ENCODE peak calls at places on chromosomes 12 and 14, in eight cellular contexts. One of them, this sample, is unnamed.
A peak's percentile ranks its signal among the peaks of the same experiment; 100 is the strongest.

GRCh38 chr12:26274441-26275312 is 79.3 kb downstream of the SSPN start:
- DNase-seq in SK-N-SH: peak; percentile 17
- DNase-seq in sigmoid colon: peak; percentile 95
- DNase-seq in stomach: peak; percentile 85
- DNase-seq in transverse colon: peak; percentile 78
- DNase-seq in A549: peak; percentile 98
- DNase-seq in upper lobe of left lung: peak; percentile 91
- DNase-seq in H1: no peak
- DNase-seq in this sample: peak; percentile 92

GRCh38 chr12:3604750-3605638 is 114.0 kb downstream of the PRMT8 start:
- DNase-seq in SK-N-SH: peak; percentile 79
- DNase-seq in sigmoid colon: peak; percentile 63
- DNase-seq in stomach: peak; percentile 61
- DNase-seq in transverse colon: peak; percentile 39
- DNase-seq in A549: no peak
- DNase-seq in upper lobe of left lung: no peak
- DNase-seq in H1: peak; percentile 60
- DNase-seq in this sample: no peak

GRCh38 chr12:106790020-106790419 is 15.5 kb downstream of the RIC8B start:
- DNase-seq in SK-N-SH: no peak
- DNase-seq in sigmoid colon: no peak
- DNase-seq in stomach: no peak
- DNase-seq in transverse colon: no peak
- DNase-seq in A549: no peak
- DNase-seq in upper lobe of left lung: no peak
- DNase-seq in H1: no peak
- DNase-seq in this sample: no peak

GRCh38 chr14:68440776-68441175 is 352.1 kb downstream of the ZFP36L1 start:
- DNase-seq in SK-N-SH: no peak
- DNase-seq in sigmoid colon: no peak
- DNase-seq in stomach: no peak
- DNase-seq in transverse colon: no peak
- DNase-seq in A549: peak; percentile 16
- DNase-seq in upper lobe of left lung: no peak
- DNase-seq in H1: no peak
- DNase-seq in this sample: no peak

GRCh38 chr14:99809376-99809775 is 16.2 kb downstream of the EML1 start:
- DNase-seq in SK-N-SH: peak; percentile 77
- DNase-seq in sigmoid colon: peak; percentile 95
- DNase-seq in stomach: no peak
- DNase-seq in transverse colon: peak; percentile 52
- DNase-seq in A549: no peak
- DNase-seq in upper lobe of left lung: no peak
- DNase-seq in H1: no peak
- DNase-seq in this sample: peak; percentile 63

GRCh38 chr12:96889273-96889933 is 17.7 kb upstream of the NEDD1 start:
- DNase-seq in SK-N-SH: no peak
- DNase-seq in sigmoid colon: no peak
- DNase-seq in stomach: no peak
- DNase-seq in transverse colon: no peak
- DNase-seq in A549: peak; percentile 22
- DNase-seq in upper lobe of left lung: no peak
- DNase-seq in H1: no peak
- DNase-seq in this sample: no peak

GRCh38 chr14:95313707-95314106 is 6.0 kb downstream of the CLMN start:
- DNase-seq in SK-N-SH: no peak
- DNase-seq in sigmoid colon: peak; percentile 92
- DNase-seq in stomach: peak; percentile 61
- DNase-seq in transverse colon: peak; percentile 77
- DNase-seq in A549: peak; percentile 67
- DNase-seq in upper lobe of left lung: peak; percentile 82
- DNase-seq in H1: no peak
- DNase-seq in this sample: no peak

GRCh38 chr14:93731753-93732152 is 56.5 kb downstream of the PRIMA1 start:
- DNase-seq in SK-N-SH: no peak
- DNase-seq in sigmoid colon: no peak
- DNase-seq in stomach: no peak
- DNase-seq in transverse colon: no peak
- DNase-seq in A549: no peak
- DNase-seq in upper lobe of left lung: peak; percentile 83
- DNase-seq in H1: no peak
- DNase-seq in this sample: no peak

GRCh38 chr12:65368071-65368470 is 89.6 kb downstream of the MSRB3 start:
- DNase-seq in SK-N-SH: no peak
- DNase-seq in sigmoid colon: no peak
- DNase-seq in stomach: no peak
- DNase-seq in transverse colon: no peak
- DNase-seq in A549: no peak
- DNase-seq in upper lobe of left lung: no peak
- DNase-seq in H1: no peak
- DNase-seq in this sample: no peak

GRCh38 chr12:12835378-12836145 is 22.4 kb downstream of the DDX47 start:
- DNase-seq in SK-N-SH: no peak
- DNase-seq in sigmoid colon: no peak
- DNase-seq in stomach: no peak
- DNase-seq in transverse colon: no peak
- DNase-seq in A549: peak; percentile 74
- DNase-seq in upper lobe of left lung: peak; percentile 67
- DNase-seq in H1: no peak
- DNase-seq in this sample: no peak

GRCh38 chr14:93536945-93537344 is 106.2 kb downstream of the UNC79 start:
- DNase-seq in SK-N-SH: peak; percentile 43
- DNase-seq in sigmoid colon: no peak
- DNase-seq in stomach: no peak
- DNase-seq in transverse colon: no peak
- DNase-seq in A549: peak; percentile 6
- DNase-seq in upper lobe of left lung: no peak
- DNase-seq in H1: peak; percentile 51
- DNase-seq in this sample: no peak

GRCh38 chr12:57543666-57544065 is 3.3 kb downstream of the DCTN2 start:
- DNase-seq in SK-N-SH: no peak
- DNase-seq in sigmoid colon: no peak
- DNase-seq in stomach: no peak
- DNase-seq in transverse colon: no peak
- DNase-seq in A549: no peak
- DNase-seq in upper lobe of left lung: no peak
- DNase-seq in H1: no peak
- DNase-seq in this sample: no peak

GRCh38 chr12:34301251-34302130 is 279.2 kb downstream of the ALG10 start:
- DNase-seq in SK-N-SH: no peak
- DNase-seq in sigmoid colon: peak; percentile 40
- DNase-seq in stomach: no peak
- DNase-seq in transverse colon: no peak
- DNase-seq in A549: no peak
- DNase-seq in upper lobe of left lung: no peak
- DNase-seq in H1: no peak
- DNase-seq in this sample: no peak
- H3K9me3 ChIP-seq in SK-N-SH: no peaks in the 10 kb centered on the region
- H3K9me3 ChIP-seq in sigmoid colon: no peaks in the 10 kb centered on the region
- H3K9me3 ChIP-seq in stomach: peaks cover 10% of the 10 kb centered on the region
- H3K9me3 ChIP-seq in transverse colon: peaks cover 10% of the 10 kb centered on the region
- H3K9me3 ChIP-seq in A549: no peaks in the 10 kb centered on the region
- H3K9me3 ChIP-seq in upper lobe of left lung: no peaks in the 10 kb centered on the region
- H3K9me3 ChIP-seq in H1: peaks cover 100% of the 10 kb centered on the region
- H3K9me3 ChIP-seq in this sample: no peaks in the 10 kb centered on the region

DNA sequence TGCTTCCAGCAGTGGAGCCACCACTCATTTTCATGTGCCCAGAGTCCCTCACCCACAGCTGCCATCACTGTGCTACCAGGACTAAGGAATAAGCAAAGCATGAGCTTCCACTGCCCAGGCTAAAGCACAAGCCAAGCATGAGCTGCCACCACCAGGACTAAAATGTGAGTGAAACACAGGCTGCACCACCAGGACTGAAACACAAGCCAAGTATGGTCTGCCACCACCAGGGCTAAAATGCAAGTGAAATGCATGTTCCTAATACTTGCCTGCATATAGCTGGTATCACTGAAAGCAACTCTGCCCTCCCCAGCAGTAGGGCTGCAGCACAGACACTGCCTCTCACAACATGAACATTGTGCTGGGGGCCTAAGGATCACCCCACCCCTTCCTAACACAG is 30.0 kb downstream of the CEP83 start:
- DNase-seq in SK-N-SH: no peak
- DNase-seq in sigmoid colon: no peak
- DNase-seq in stomach: no peak
- DNase-seq in transverse colon: no peak
- DNase-seq in A549: no peak
- DNase-seq in upper lobe of left lung: no peak
- DNase-seq in H1: no peak
- DNase-seq in this sample: no peak
- H3K4me1 ChIP-seq in SK-N-SH: peaks cover 3% of the 10 kb centered on the region
- H3K4me1 ChIP-seq in sigmoid colon: no peaks in the 10 kb centered on the region
- H3K4me1 ChIP-seq in stomach: peaks cover 11% of the 10 kb centered on the region
- H3K4me1 ChIP-seq in transverse colon: no peaks in the 10 kb centered on the region
- H3K4me1 ChIP-seq in A549: no peaks in the 10 kb centered on the region
- H3K4me1 ChIP-seq in upper lobe of left lung: peaks cover 19% of the 10 kb centered on the region
- H3K4me1 ChIP-seq in H1: peaks cover 25% of the 10 kb centered on the region
- H3K4me1 ChIP-seq in this sample: peaks cover 3% of the 10 kb centered on the region

GRCh38 chr14:25053585-25053984 is 3.6 kb upstream of the STXBP6 start:
- DNase-seq in SK-N-SH: no peak
- DNase-seq in sigmoid colon: no peak
- DNase-seq in stomach: no peak
- DNase-seq in transverse colon: no peak
- DNase-seq in A549: no peak
- DNase-seq in upper lobe of left lung: no peak
- DNase-seq in H1: no peak
- DNase-seq in this sample: no peak
- TF ChIP-seq EP300 in SK-N-SH: no peak
- TF ChIP-seq EP300 in sigmoid colon: no peak
- TF ChIP-seq EP300 in stomach: no peak
- TF ChIP-seq EP300 in transverse colon: no peak
- TF ChIP-seq EP300 in A549: no peak
- TF ChIP-seq EP300 in upper lobe of left lung: no peak
- TF ChIP-seq EP300 in H1: no peak
- TF ChIP-seq EP300 in this sample: no peak

GRCh38 chr14:23623962-23624361 is 12.2 kb upstream of the DHRS2 start:
- DNase-seq in SK-N-SH: no peak
- DNase-seq in sigmoid colon: no peak
- DNase-seq in stomach: peak; percentile 8
- DNase-seq in transverse colon: no peak
- DNase-seq in A549: no peak
- DNase-seq in upper lobe of left lung: no peak
- DNase-seq in H1: no peak
- DNase-seq in this sample: no peak
- H3K9me3 ChIP-seq in SK-N-SH: peaks cover 14% of the 10 kb centered on the region
- H3K9me3 ChIP-seq in sigmoid colon: no peaks in the 10 kb centered on the region
- H3K9me3 ChIP-seq in stomach: no peaks in the 10 kb centered on the region
- H3K9me3 ChIP-seq in transverse colon: peaks cover 13% of the 10 kb centered on the region
- H3K9me3 ChIP-seq in A549: peaks cover 33% of the 10 kb centered on the region
- H3K9me3 ChIP-seq in upper lobe of left lung: no peaks in the 10 kb centered on the region
- H3K9me3 ChIP-seq in H1: peaks cover 38% of the 10 kb centered on the region
- H3K9me3 ChIP-seq in this sample: no peaks in the 10 kb centered on the region

GRCh38 chr14:59310644-59311043 is 122.2 kb downstream of the DAAM1 start:
- DNase-seq in SK-N-SH: no peak
- DNase-seq in sigmoid colon: no peak
- DNase-seq in stomach: no peak
- DNase-seq in transverse colon: no peak
- DNase-seq in A549: no peak
- DNase-seq in upper lobe of left lung: no peak
- DNase-seq in H1: no peak
- DNase-seq in this sample: no peak
- H3K4me1 ChIP-seq in SK-N-SH: peaks cover 2% of the 10 kb centered on the region
- H3K4me1 ChIP-seq in sigmoid colon: no peaks in the 10 kb centered on the region
- H3K4me1 ChIP-seq in stomach: peaks cover 5% of the 10 kb centered on the region
- H3K4me1 ChIP-seq in transverse colon: no peaks in the 10 kb centered on the region
- H3K4me1 ChIP-seq in A549: peaks cover 47% of the 10 kb centered on the region
- H3K4me1 ChIP-seq in upper lobe of left lung: peaks cover 46% of the 10 kb centered on the region
- H3K4me1 ChIP-seq in H1: no peaks in the 10 kb centered on the region
- H3K4me1 ChIP-seq in this sample: peaks cover 5% of the 10 kb centered on the region

GRCh38 chr14:78090820-78091219 is 79.4 kb upstream of the NRXN3 start:
- DNase-seq in SK-N-SH: no peak
- DNase-seq in sigmoid colon: no peak
- DNase-seq in stomach: no peak
- DNase-seq in transverse colon: no peak
- DNase-seq in A549: no peak
- DNase-seq in upper lobe of left lung: no peak
- DNase-seq in H1: no peak
- DNase-seq in this sample: no peak

GRCh38 chr14:78088941-78089340 is 81.2 kb upstream of the NRXN3 start:
- DNase-seq in SK-N-SH: no peak
- DNase-seq in sigmoid colon: no peak
- DNase-seq in stomach: no peak
- DNase-seq in transverse colon: no peak
- DNase-seq in A549: no peak
- DNase-seq in upper lobe of left lung: no peak
- DNase-seq in H1: no peak
- DNase-seq in this sample: no peak

GRCh38 chr14:78086342-78086741 is 83.8 kb upstream of the NRXN3 start:
- DNase-seq in SK-N-SH: no peak
- DNase-seq in sigmoid colon: no peak
- DNase-seq in stomach: no peak
- DNase-seq in transverse colon: no peak
- DNase-seq in A549: no peak
- DNase-seq in upper lobe of left lung: no peak
- DNase-seq in H1: no peak
- DNase-seq in this sample: no peak

GRCh38 chr14:78092040-78092439 is 78.1 kb upstream of the NRXN3 start:
- DNase-seq in SK-N-SH: no peak
- DNase-seq in sigmoid colon: no peak
- DNase-seq in stomach: no peak
- DNase-seq in transverse colon: no peak
- DNase-seq in A549: no peak
- DNase-seq in upper lobe of left lung: no peak
- DNase-seq in H1: no peak
- DNase-seq in this sample: no peak

DNA sequence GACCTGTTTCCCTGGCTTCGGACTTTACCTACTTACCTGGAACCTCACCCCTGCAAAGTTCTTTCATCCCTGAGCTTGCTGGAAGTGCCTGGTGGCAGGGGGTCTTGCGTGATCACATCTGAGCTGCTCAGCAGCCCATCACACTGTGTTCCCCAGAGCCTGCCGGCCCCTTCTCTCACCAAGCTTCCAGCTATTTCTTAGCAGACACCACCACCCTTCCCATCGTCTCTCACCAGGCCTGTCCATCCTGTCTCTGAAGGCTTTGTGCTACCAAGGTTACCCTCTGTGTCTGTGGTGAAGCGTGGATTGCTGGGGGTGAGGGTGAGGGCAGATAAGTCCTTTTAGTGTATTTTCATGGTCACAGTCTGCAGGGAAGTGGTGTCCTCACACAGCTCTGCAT is 78.8 kb upstream of the NRXN3 start:
- DNase-seq in SK-N-SH: no peak
- DNase-seq in sigmoid colon: no peak
- DNase-seq in stomach: no peak
- DNase-seq in transverse colon: no peak
- DNase-seq in A549: no peak
- DNase-seq in upper lobe of left lung: no peak
- DNase-seq in H1: no peak
- DNase-seq in this sample: no peak
- TF ChIP-seq EP300 in SK-N-SH: no peak
- TF ChIP-seq EP300 in sigmoid colon: no peak
- TF ChIP-seq EP300 in stomach: no peak
- TF ChIP-seq EP300 in transverse colon: no peak
- TF ChIP-seq EP300 in A549: no peak
- TF ChIP-seq EP300 in upper lobe of left lung: no peak
- TF ChIP-seq EP300 in H1: no peak
- TF ChIP-seq EP300 in this sample: no peak

GRCh38 chr12:34208331-34209258 is 186.3 kb downstream of the ALG10 start:
- DNase-seq in SK-N-SH: peak; percentile 22
- DNase-seq in sigmoid colon: no peak
- DNase-seq in stomach: no peak
- DNase-seq in transverse colon: no peak
- DNase-seq in A549: no peak
- DNase-seq in upper lobe of left lung: no peak
- DNase-seq in H1: no peak
- DNase-seq in this sample: no peak
- H3K9me3 ChIP-seq in SK-N-SH: no peaks in the 10 kb centered on the region
- H3K9me3 ChIP-seq in sigmoid colon: no peaks in the 10 kb centered on the region
- H3K9me3 ChIP-seq in stomach: no peaks in the 10 kb centered on the region
- H3K9me3 ChIP-seq in transverse colon: no peaks in the 10 kb centered on the region
- H3K9me3 ChIP-seq in A549: no peaks in the 10 kb centered on the region
- H3K9me3 ChIP-seq in upper lobe of left lung: no peaks in the 10 kb centered on the region
- H3K9me3 ChIP-seq in H1: peaks cover 99% of the 10 kb centered on the region
- H3K9me3 ChIP-seq in this sample: no peaks in the 10 kb centered on the region

This sample was measured in ovary.